ENCODE peak calls at places on chromosomes 4 and X, in five cellular contexts. U is CD14-positive monocyte, M is nephron progenitor cell, G is H9, K is body of pancreas. W is an unnamed sample.

GRCh38 chr4:32061916-32062315 is 1341.7 kb downstream of the PCDH7 start:
- DNase-seq in U (no peak), K (no peak), G (no peak), M (no peak), W (no peak)

GRCh38 chrX:133495464-133496391 is 80.4 kb upstream of the GPC4 start:
- DNase-seq in G (no peak), M (no peak), U (no peak), K (peak; percentile 27), W (no peak)

GRCh38 chr4:183057255-183057654 is 41.8 kb upstream of the WWC2 start:
- DNase-seq in G (no peak), K (no peak), M (no peak), U (no peak), W (no peak)

GRCh38 chrX:138191998-138192397 is 519.5 kb downstream of the FGF13 start:
- DNase-seq in U (no peak), G (peak; percentile 29), K (peak; percentile 9), M (peak; percentile 41), W (peak; percentile 30)

GRCh38 chr4:55071951-55072350 is 53.4 kb downstream of the KDR start:
- DNase-seq in G (no peak), U (no peak), M (no peak), K (no peak), W (no peak)

GRCh38 chrX:110156167-110156754 is 153.3 kb downstream of the TMEM164 start:
- DNase-seq in U (no peak), K (no peak), G (no peak), M (no peak), W (no peak)

GRCh38 chrX:153770606-153771175 is 6.6 kb downstream of the PLXNB3 start:
- DNase-seq in K (no peak), G (peak; percentile 22), M (no peak), U (no peak), W (no peak)

GRCh38 chrX:41923925-41924693 is 755 bp upstream of the CASK start:
- DNase-seq in K (peak; percentile 39), M (no peak), U (no peak), G (peak; percentile 40), W (no peak)

GRCh38 chr4:32569844-32570243 is 1849.7 kb downstream of the PCDH7 start:
- DNase-seq in U (no peak), K (peak; percentile 2), G (no peak), M (no peak), W (no peak)

GRCh38 chrX:12970691-12971202 is 4.2 kb upstream of the TMSB4X start:
- DNase-seq in U (peak; percentile 65), K (peak; percentile 69), M (no peak), G (peak; percentile 65), W (no peak)

GRCh38 chr4:81607947-81608346 is 136.2 kb upstream of the RASGEF1B start:
- DNase-seq in G (no peak), M (no peak), K (peak; percentile 7), U (peak; percentile 54), W (no peak)

GRCh38 chr4:158581161-158581560 is 59.5 kb downstream of the RXFP1 start:
- DNase-seq in K (no peak), U (no peak), G (no peak), M (no peak), W (no peak)

GRCh38 chrX:107398115-107398514 is 51.3 kb upstream of the FRMPD3 start:
- DNase-seq in G (no peak), K (no peak), M (no peak), U (no peak), W (no peak)

GRCh38 chrX:44012484-44013096 is 39.4 kb upstream of the NDP start:
- DNase-seq in U (peak; percentile 91), M (no peak), G (no peak), K (peak; percentile 53), W (no peak)

GRCh38 chr4:168803727-168804126 is 206.3 kb downstream of the CBR4 start:
- DNase-seq in U (no peak), G (peak; percentile 40), M (peak; percentile 12), K (no peak), W (no peak)

GRCh38 chrX:16138108-16138427 is 14.7 kb downstream of the GRPR start:
- DNase-seq in U (no peak), G (no peak), M (no peak), K (no peak), W (no peak)
- TF ChIP-seq CTCF in U (peak; percentile 33), G (peak; percentile 70), M (no peak), K (no peak), W (peak; percentile 34)

GRCh38 chr4:173990126-173990878 is 293.2 kb downstream of the FBXO8 start:
- DNase-seq in U (no peak), K (peak; percentile 8), G (no peak), M (peak; percentile 11), W (no peak)
- TF ChIP-seq CTCF in U (no peak), K (no peak), G (peak; percentile 75), M (peak; percentile 60), W (peak; percentile 69)

DNA sequence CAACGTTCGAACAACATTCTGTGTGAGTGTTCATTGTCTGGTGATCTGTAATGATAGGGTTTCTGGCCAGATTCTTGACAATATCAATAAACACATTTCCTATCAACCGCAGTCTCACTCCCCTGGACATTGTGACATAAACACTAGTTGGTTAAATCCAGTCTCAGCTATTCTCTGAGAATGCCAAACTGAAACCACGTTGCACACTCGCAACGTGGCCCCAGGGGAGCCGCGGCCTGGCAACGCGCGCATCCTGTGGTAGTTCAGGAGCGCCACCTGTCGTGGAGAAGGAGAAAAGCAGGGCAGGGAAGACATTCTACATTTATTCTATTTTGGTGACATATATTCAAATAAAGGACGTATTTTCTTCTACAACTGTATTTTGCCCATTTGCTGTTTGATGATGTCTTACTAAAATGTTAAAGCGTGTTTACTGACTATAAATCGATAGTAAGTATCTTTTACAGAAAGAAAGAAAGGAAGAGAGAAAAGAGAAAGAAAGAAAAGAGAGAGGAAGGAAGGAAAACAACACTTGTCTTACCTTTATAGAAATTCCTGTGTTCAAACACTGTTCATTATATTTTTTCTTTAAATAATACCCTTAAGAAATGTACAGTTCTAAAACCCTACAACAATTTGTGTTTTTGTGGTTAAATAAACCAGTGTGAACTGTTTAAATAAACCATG is 738.3 kb upstream of the FRG1 start:
- DNase-seq in K (peak; percentile 59), G (peak; percentile 55), U (no peak), M (peak; percentile 72), W (peak; percentile 53)
- TF ChIP-seq CTCF in K (peak; percentile 69), G (peak; percentile 99), U (peak; percentile 80), M (peak; percentile 93), W (peak; percentile 97)

DNA sequence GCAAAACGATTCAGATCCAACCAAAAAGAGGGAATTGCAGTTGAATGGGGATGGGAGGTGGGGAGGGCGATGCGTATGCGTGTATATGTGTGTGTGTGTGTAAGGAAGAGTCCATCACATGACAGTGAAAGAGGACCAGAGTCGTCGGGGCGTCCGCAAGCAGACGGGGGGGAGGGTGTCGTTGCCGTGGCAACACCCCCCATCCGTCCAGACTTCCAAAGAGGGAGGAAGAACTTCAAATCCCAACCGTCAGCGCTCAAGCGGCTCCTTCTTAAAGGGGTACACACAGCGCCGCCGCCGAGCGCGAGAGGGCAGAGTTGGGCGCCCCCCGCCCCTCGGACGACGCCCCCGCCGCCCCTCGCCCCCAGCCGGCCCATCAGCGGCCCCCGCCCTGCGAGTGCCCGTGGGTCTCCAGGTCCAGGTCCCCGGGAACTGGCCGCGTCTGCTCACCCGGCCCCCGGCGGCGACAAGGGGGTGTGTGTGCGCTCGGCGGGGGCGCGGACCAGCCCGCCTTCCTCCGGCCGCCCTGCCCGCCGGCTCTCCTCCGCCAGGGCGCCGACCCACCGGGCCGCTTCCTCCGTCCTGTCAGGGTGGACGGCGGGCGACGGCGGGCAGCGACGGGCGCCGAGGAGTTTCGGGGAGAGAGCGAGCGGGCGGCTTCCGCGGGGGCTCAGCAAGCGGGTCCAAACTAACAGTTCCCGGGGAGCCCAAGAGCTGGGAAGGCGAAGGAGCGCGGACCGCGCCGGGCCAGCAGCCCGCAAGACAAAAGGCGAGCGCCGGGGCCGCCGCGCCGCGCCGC is 685 bp downstream of the LCORL start:
- DNase-seq in G (peak; percentile 74), M (peak; percentile 71), K (peak; percentile 68), U (peak; percentile 60), W (peak; percentile 53)
- TF ChIP-seq CTCF in G (no peak), M (no peak), K (no peak), U (peak; percentile 11), W (peak; percentile 20)

W was measured in neural crest cell.